ENCODE peak calls at places on chromosomes 3 and 15, in eight cellular contexts. H is fibroblast of lung, E is neural progenitor cell, N is pancreas, O is transverse colon, Q is GM23338, K is heart left ventricle, Y is HepG2. J is an unnamed sample.

GRCh38 chr3:173865900-173866498 is 468.5 kb downstream of the NLGN1 start:
- DNase-seq in H (no peak), E (no peak), N (no peak), O (no peak), Q (peak; percentile 83), K (no peak), Y (no peak), J (no peak)

GRCh38 chr3:112774293-112774926 is 72.3 kb downstream of the CD200R1L start:
- DNase-seq in H (peak; percentile 82), E (no peak), N (no peak), O (no peak), Q (no peak), K (no peak), Y (no peak), J (no peak)

GRCh38 chr3:56802411-56802745 is 629 bp upstream of the ARHGEF3 start:
- DNase-seq in H (no peak), E (no peak), N (no peak), O (no peak), Q (no peak), K (no peak), Y (no peak), J (no peak)

GRCh38 chr3:170058127-170058526 is 20.3 kb downstream of the GPR160 start:
- DNase-seq in H (no peak), E (no peak), N (no peak), O (no peak), Q (no peak), K (no peak), Y (no peak), J (peak; percentile 14)

GRCh38 chr3:65268411-65268810 is 580.6 kb upstream of the ADAMTS9 start:
- DNase-seq in H (no peak), E (no peak), N (no peak), O (no peak), Q (no peak), K (no peak), Y (no peak), J (no peak)

GRCh38 chr15:66229790-66230460 is 23.6 kb downstream of the MEGF11 start:
- DNase-seq in H (no peak), E (no peak), N (no peak), O (no peak), Q (no peak), K (no peak), Y (no peak), J (no peak)

GRCh38 chr3:61894988-61895935 is 333.9 kb downstream of the PTPRG start:
- DNase-seq in H (peak; percentile 93), E (no peak), N (peak; percentile 68), O (peak; percentile 87), Q (peak; percentile 66), K (no peak), Y (peak; percentile 12), J (peak; percentile 88)

GRCh38 chr15:55281517-55282227 is 7.9 kb downstream of the RAB27A start:
- DNase-seq in H (no peak), E (no peak), N (no peak), O (no peak), Q (no peak), K (no peak), Y (no peak), J (no peak)

GRCh38 chr3:13707456-13707855 is 158.5 kb downstream of the FBLN2 start:
- DNase-seq in H (no peak), E (no peak), N (no peak), O (no peak), Q (no peak), K (no peak), Y (no peak), J (no peak)

GRCh38 chr3:27380433-27381357 is 11.5 kb upstream of the NEK10 start:
- DNase-seq in H (no peak), E (no peak), N (no peak), O (no peak), Q (no peak), K (no peak), Y (no peak), J (no peak)

GRCh38 chr3:37114251-37115145 is 59.9 kb downstream of the LRRFIP2 start:
- DNase-seq in H (peak; percentile 96), E (no peak), N (no peak), O (no peak), Q (no peak), K (no peak), Y (no peak), J (no peak)

GRCh38 chr3:19891740-19892139 is 42.3 kb downstream of the EFHB start:
- DNase-seq in H (no peak), E (no peak), N (no peak), O (peak; percentile 16), Q (no peak), K (no peak), Y (no peak), J (no peak)

GRCh38 chr3:121152573-121152972 is 244.6 kb downstream of the STXBP5L start:
- DNase-seq in H (no peak), E (peak; percentile 34), N (no peak), O (no peak), Q (peak; percentile 36), K (no peak), Y (peak; percentile 2), J (no peak)

GRCh38 chr15:62469874-62470688 is 305.0 kb upstream of the C2CD4B start:
- DNase-seq in H (peak; percentile 81), E (no peak), N (peak; percentile 16), O (no peak), Q (peak; percentile 51), K (no peak), Y (peak; percentile 12), J (no peak)

GRCh38 chr15:40081691-40082194 is 26.9 kb downstream of the BMF start:
- DNase-seq in H (peak; percentile 85), E (peak; percentile 94), N (peak; percentile 65), O (peak; percentile 77), Q (peak; percentile 83), K (peak; percentile 75), Y (peak; percentile 96), J (peak; percentile 80)

GRCh38 chr3:189588818-189589569 is 42.2 kb upstream of the TP63 start:
- DNase-seq in H (no peak), E (no peak), N (no peak), O (no peak), Q (no peak), K (no peak), Y (no peak), J (no peak)

GRCh38 chr15:65413760-65414144 is 9.0 kb downstream of the IGDCC4 start:
- DNase-seq in H (no peak), E (no peak), N (no peak), O (no peak), Q (no peak), K (no peak), Y (no peak), J (no peak)

GRCh38 chr15:68401496-68402431 is 30.2 kb downstream of the ITGA11 start:
- DNase-seq in H (no peak), E (no peak), N (no peak), O (no peak), Q (no peak), K (no peak), Y (no peak), J (no peak)

GRCh38 chr15:33461671-33462070 is 150.9 kb downstream of the RYR3 start:
- DNase-seq in H (no peak), E (no peak), N (no peak), O (no peak), Q (no peak), K (no peak), Y (no peak), J (no peak)

GRCh38 chr3:48502728-48503168 is 1.2 kb downstream of the SHISA5 start:
- DNase-seq in H (no peak), E (no peak), N (peak; percentile 77), O (peak; percentile 23), Q (no peak), K (no peak), Y (no peak), J (no peak)

GRCh38 chr3:135197856-135198255 is 402.8 kb downstream of the EPHB1 start:
- DNase-seq in H (no peak), E (no peak), N (no peak), O (no peak), Q (no peak), K (no peak), Y (no peak), J (no peak)

GRCh38 chr3:187567741-187568140 is 102.5 kb downstream of the SST start:
- DNase-seq in H (no peak), E (no peak), N (no peak), O (no peak), Q (peak; percentile 62), K (no peak), Y (peak; percentile 7), J (no peak)

GRCh38 chr3:48247401-48247807 is 6.5 kb downstream of the ZNF589 start:
- DNase-seq in H (no peak), E (no peak), N (no peak), O (no peak), Q (peak; percentile 23), K (no peak), Y (no peak), J (no peak)

GRCh38 chr3:61637088-61638051 is 76.0 kb downstream of the PTPRG start:
- DNase-seq in H (peak; percentile 28), E (no peak), N (peak; percentile 39), O (peak; percentile 81), Q (no peak), K (no peak), Y (no peak), J (peak; percentile 74)

DNA sequence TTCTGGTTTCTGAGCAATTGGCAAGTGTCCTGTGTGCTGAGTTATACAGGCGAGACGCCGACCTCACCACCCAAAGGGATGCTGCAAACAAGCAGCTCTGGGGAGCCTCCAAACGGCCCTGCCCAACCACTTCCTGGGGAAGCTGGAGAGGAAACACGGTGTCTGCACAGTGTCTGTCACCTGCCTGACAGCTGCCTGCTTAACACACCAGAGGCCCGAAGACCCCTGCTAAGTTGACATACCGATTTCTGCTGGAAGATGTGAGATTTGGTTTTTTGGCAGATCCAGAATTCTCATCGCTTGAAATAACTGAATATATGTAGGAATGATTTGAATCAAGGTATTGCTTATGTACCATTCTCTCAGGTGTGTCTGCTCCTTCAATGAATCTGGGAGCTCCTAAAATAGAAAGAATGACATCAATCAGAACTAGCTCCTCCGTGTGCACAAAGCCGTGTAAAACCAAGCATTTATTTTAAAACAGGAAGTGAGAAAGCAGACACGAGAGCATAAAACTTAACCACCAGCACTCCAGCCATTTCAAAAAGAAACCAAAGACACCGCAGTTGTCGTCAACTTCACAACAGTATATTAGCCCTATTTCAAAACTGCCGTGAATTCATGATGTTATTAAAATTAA is 27.2 kb downstream of the LRRC2 start:
- DNase-seq in H (peak; percentile 77), E (no peak), N (no peak), O (peak; percentile 83), Q (no peak), K (peak; percentile 85), Y (no peak), J (peak; percentile 61)
- H3K4me1 ChIP-seq in H (no peaks in the 10 kb centered on the region), E (no peaks in the 10 kb centered on the region), N (no peaks in the 10 kb centered on the region), O (no peaks in the 10 kb centered on the region), Q (peaks cover 9% of the 10 kb centered on the region), K (peaks cover 14% of the 10 kb centered on the region), Y (no peaks in the 10 kb centered on the region), J (no peaks in the 10 kb centered on the region)

GRCh38 chr3:186235554-186235953 is 126.5 kb downstream of the DGKG start:
- DNase-seq in H (no peak), E (no peak), N (no peak), O (no peak), Q (no peak), K (no peak), Y (no peak), J (no peak)
- H3K4me3 ChIP-seq in H (no peak overlapping the region), E (no peak overlapping the region), N (no peak overlapping the region), O (no peak overlapping the region), Q (no peak overlapping the region), K (no peak overlapping the region), Y (no peak overlapping the region), J (no peak overlapping the region)

GRCh38 chr3:183448369-183449128 is 20.1 kb upstream of the MCF2L2 start:
- DNase-seq in H (no peak), E (no peak), N (no peak), O (no peak), Q (no peak), K (no peak), Y (no peak), J (no peak)
- H3K27ac ChIP-seq in H (no peak overlapping the region), E (no peak overlapping the region), N (no peak overlapping the region), O (no peak overlapping the region), Q (no peak overlapping the region), K (peak overlapping the region; percentile 82), Y (no peak overlapping the region), J (no peak overlapping the region)

GRCh38 chr15:51841401-51842040 is 12.1 kb downstream of the TMOD3 start:
- DNase-seq in H (no peak), E (no peak), N (no peak), O (no peak), Q (no peak), K (no peak), Y (no peak), J (no peak)
- H3K4me1 ChIP-seq in H (peaks cover 22% of the 10 kb centered on the region), E (peaks cover 18% of the 10 kb centered on the region), N (peaks cover 12% of the 10 kb centered on the region), O (peaks cover 31% of the 10 kb centered on the region), Q (peaks cover 53% of the 10 kb centered on the region), K (peaks cover 75% of the 10 kb centered on the region), Y (peaks cover 68% of the 10 kb centered on the region), J (peaks cover 8% of the 10 kb centered on the region)